ENCODE peak calls at places on chromosomes 4 and X, in nine cellular contexts. V, O, X, A, E, F, L, I and N are unnamed samples.

GRCh38 chr4:134057356-134057755 is 144.2 kb downstream of the PABPC4L start:
- DNase-seq in V (no peak), O (no peak), X (no peak), A (peak), E (no peak), F (no peak), L (no peak), I (no peak), N (no peak)

GRCh38 chrX:21770631-21771321 is 12.9 kb upstream of the SMPX start:
- DNase-seq in V (no peak), O (no peak), X (no peak), A (no peak), E (no peak), F (no peak), L (no peak), I (no peak), N (no peak)

GRCh38 chr4:132669786-132670185 is 479.3 kb upstream of the PCDH10 start:
- DNase-seq in V (no peak), O (no peak), X (no peak), A (no peak), E (no peak), F (no peak), L (no peak), I (no peak), N (no peak)

GRCh38 chr4:13171292-13172057 is 312.7 kb downstream of the RAB28 start:
- DNase-seq in V (no peak), O (no peak), X (no peak), A (no peak), E (no peak), F (no peak), L (no peak), I (no peak), N (no peak)

GRCh38 chr4:99885063-99885664 is 9.1 kb downstream of the LAMTOR3 start:
- DNase-seq in V (peak), O (no peak), X (peak), A (peak), E (peak), F (no peak), L (peak), I (peak), N (no peak)

GRCh38 chrX:11664211-11664888 is 1.4 kb downstream of the ARHGAP6 start:
- DNase-seq in V (peak), O (peak), X (no peak), A (no peak), E (peak), F (no peak), L (no peak), I (peak), N (no peak)

GRCh38 chrX:10356979-10357378 is 200.2 kb downstream of the CLCN4 start:
- DNase-seq in V (no peak), O (no peak), X (no peak), A (peak), E (no peak), F (no peak), L (no peak), I (no peak), N (no peak)

GRCh38 chr4:4614925-4615678 is 73.3 kb upstream of the STX18 start:
- DNase-seq in V (no peak), O (no peak), X (peak), A (no peak), E (peak), F (no peak), L (no peak), I (no peak), N (no peak)

GRCh38 chrX:98398542-98398941 is 1514.8 kb downstream of the RPA4 start:
- DNase-seq in V (no peak), O (no peak), X (no peak), A (no peak), E (no peak), F (no peak), L (no peak), I (no peak), N (no peak)

GRCh38 chrX:108131471-108131870 is 39.9 kb downstream of the ATG4A start:
- DNase-seq in V (no peak), O (no peak), X (no peak), A (peak), E (no peak), F (no peak), L (no peak), I (peak), N (no peak)

GRCh38 chr4:139808381-139809206 is 143.0 kb downstream of the MGST2 start:
- DNase-seq in V (no peak), O (peak), X (no peak), A (no peak), E (peak), F (no peak), L (peak), I (peak), N (peak)

GRCh38 chr4:2436301-2436700 is 17.5 kb downstream of the CFAP99 start:
- DNase-seq in V (no peak), O (no peak), X (no peak), A (no peak), E (no peak), F (no peak), L (peak), I (peak), N (no peak)